ENCODE peak calls at places on chromosomes 12 and 14, in six cellular contexts. One of them, this sample, is unnamed.

GRCh38 chr12:91189526-91189925 is 6.9 kb upstream of the DCN start:
- DNase-seq in H7: no peak
- DNase-seq in mucosa of descending colon: no peak
- DNase-seq in EL: peak
- DNase-seq in GM10248: no peak
- DNase-seq in Kasumi-1: no peak
- DNase-seq in this sample: peak

GRCh38 chr14:24895243-24895583 is 154.7 kb downstream of the STXBP6 start:
- DNase-seq in Kasumi-1: no peak
- DNase-seq in GM10248: no peak
- DNase-seq in EL: no peak
- DNase-seq in mucosa of descending colon: no peak
- DNase-seq in H7: no peak
- DNase-seq in this sample: no peak

GRCh38 chr12:45309826-45310626 is 94.1 kb downstream of the ANO6 start:
- DNase-seq in EL: peak
- DNase-seq in H7: no peak
- DNase-seq in Kasumi-1: no peak
- DNase-seq in mucosa of descending colon: no peak
- DNase-seq in GM10248: no peak
- DNase-seq in this sample: peak

GRCh38 chr14:102731871-102732800 is 45.1 kb upstream of the TRAF3 start:
- DNase-seq in H7: peak
- DNase-seq in GM10248: no peak
- DNase-seq in Kasumi-1: no peak
- DNase-seq in mucosa of descending colon: no peak
- DNase-seq in EL: no peak
- DNase-seq in this sample: no peak

GRCh38 chr12:67626156-67626555 is 22.4 kb upstream of the DYRK2 start:
- DNase-seq in mucosa of descending colon: no peak
- DNase-seq in GM10248: no peak
- DNase-seq in Kasumi-1: no peak
- DNase-seq in H7: no peak
- DNase-seq in EL: no peak
- DNase-seq in this sample: no peak

GRCh38 chr14:79161576-79161975 is 991.4 kb downstream of the NRXN3 start:
- DNase-seq in GM10248: no peak
- DNase-seq in Kasumi-1: peak
- DNase-seq in H7: peak
- DNase-seq in mucosa of descending colon: no peak
- DNase-seq in EL: peak
- DNase-seq in this sample: no peak

GRCh38 chr12:132243596-132244289 is 85.6 kb downstream of the GALNT9 start:
- DNase-seq in EL: no peak
- DNase-seq in mucosa of descending colon: no peak
- DNase-seq in GM10248: no peak
- DNase-seq in Kasumi-1: no peak
- DNase-seq in H7: peak
- DNase-seq in this sample: no peak

GRCh38 chr14:35051796-35052195 is 5.7 kb downstream of the FAM177A1 start:
- DNase-seq in GM10248: no peak
- DNase-seq in EL: no peak
- DNase-seq in Kasumi-1: no peak
- DNase-seq in H7: no peak
- DNase-seq in mucosa of descending colon: no peak
- DNase-seq in this sample: no peak

GRCh38 chr14:71524321-71524982 is 407.8 kb upstream of the RGS6 start:
- DNase-seq in EL: no peak
- DNase-seq in Kasumi-1: no peak
- DNase-seq in GM10248: peak
- DNase-seq in mucosa of descending colon: no peak
- DNase-seq in H7: no peak
- DNase-seq in this sample: no peak

GRCh38 chr12:128267651-128268347 is 829 bp downstream of the TMEM132C start:
- DNase-seq in mucosa of descending colon: no peak
- DNase-seq in Kasumi-1: no peak
- DNase-seq in H7: peak
- DNase-seq in EL: no peak
- DNase-seq in GM10248: no peak
- DNase-seq in this sample: no peak

GRCh38 chr12:114275937-114276785 is 129.8 kb downstream of the TBX5 start:
- DNase-seq in GM10248: no peak
- DNase-seq in EL: no peak
- DNase-seq in H7: no peak
- DNase-seq in Kasumi-1: no peak
- DNase-seq in mucosa of descending colon: no peak
- DNase-seq in this sample: no peak

GRCh38 chr12:52389313-52390207 is 4.1 kb upstream of the KRT84 start:
- DNase-seq in GM10248: no peak
- DNase-seq in mucosa of descending colon: no peak
- DNase-seq in Kasumi-1: no peak
- DNase-seq in H7: no peak
- DNase-seq in EL: no peak
- DNase-seq in this sample: peak

GRCh38 chr14:69038449-69039286 is 59.6 kb upstream of the ACTN1 start:
- DNase-seq in EL: peak
- DNase-seq in GM10248: no peak
- DNase-seq in mucosa of descending colon: no peak
- DNase-seq in H7: no peak
- DNase-seq in Kasumi-1: no peak
- DNase-seq in this sample: peak

GRCh38 chr12:116280590-116281290 is 3.2 kb upstream of the MED13L start:
- DNase-seq in GM10248: no peak
- DNase-seq in H7: no peak
- DNase-seq in mucosa of descending colon: no peak
- DNase-seq in Kasumi-1: no peak
- DNase-seq in EL: no peak
- DNase-seq in this sample: no peak

GRCh38 chr14:61632401-61633195 is 62.7 kb upstream of the HIF1A start:
- DNase-seq in mucosa of descending colon: no peak
- DNase-seq in EL: no peak
- DNase-seq in H7: no peak
- DNase-seq in GM10248: no peak
- DNase-seq in Kasumi-1: no peak
- DNase-seq in this sample: no peak

GRCh38 chr14:49250109-49250508 is 336.1 kb downstream of the RPS29 start:
- DNase-seq in GM10248: no peak
- DNase-seq in mucosa of descending colon: no peak
- DNase-seq in H7: no peak
- DNase-seq in Kasumi-1: no peak
- DNase-seq in EL: peak
- DNase-seq in this sample: no peak

GRCh38 chr14:92678766-92679165 is 69.7 kb downstream of the LGMN start:
- DNase-seq in Kasumi-1: no peak
- DNase-seq in GM10248: no peak
- DNase-seq in EL: no peak
- DNase-seq in H7: no peak
- DNase-seq in mucosa of descending colon: no peak
- DNase-seq in this sample: no peak

GRCh38 chr14:67539116-67539515 is 6.0 kb downstream of the PLEKHH1 start:
- DNase-seq in Kasumi-1: no peak
- DNase-seq in H7: no peak
- DNase-seq in GM10248: no peak
- DNase-seq in mucosa of descending colon: no peak
- DNase-seq in EL: no peak
- DNase-seq in this sample: no peak

GRCh38 chr12:254039-254438 is 8.6 kb downstream of the SLC6A13 start:
- DNase-seq in Kasumi-1: no peak
- DNase-seq in EL: no peak
- DNase-seq in mucosa of descending colon: no peak
- DNase-seq in H7: peak
- DNase-seq in GM10248: no peak
- DNase-seq in this sample: no peak

GRCh38 chr12:25675808-25676207 is 122.7 kb upstream of the LMNTD1 start:
- DNase-seq in H7: no peak
- DNase-seq in EL: no peak
- DNase-seq in Kasumi-1: peak
- DNase-seq in mucosa of descending colon: no peak
- DNase-seq in GM10248: no peak
- DNase-seq in this sample: no peak

GRCh38 chr12:11070999-11071398 is 8.9 kb upstream of the TAS2R46 start:
- DNase-seq in H7: no peak
- DNase-seq in GM10248: no peak
- DNase-seq in mucosa of descending colon: no peak
- DNase-seq in Kasumi-1: no peak
- DNase-seq in EL: no peak
- DNase-seq in this sample: no peak

GRCh38 chr14:22268875-22269274 is 320.1 kb downstream of the DAD1 start:
- DNase-seq in H7: no peak
- DNase-seq in mucosa of descending colon: no peak
- DNase-seq in EL: peak
- DNase-seq in Kasumi-1: no peak
- DNase-seq in GM10248: no peak
- DNase-seq in this sample: peak

GRCh38 chr14:59424707-59425106 is 40.5 kb downstream of the GPR135 start:
- DNase-seq in H7: no peak
- DNase-seq in mucosa of descending colon: no peak
- DNase-seq in GM10248: no peak
- DNase-seq in Kasumi-1: no peak
- DNase-seq in EL: no peak
- DNase-seq in this sample: no peak